ENCODE peak calls at places on chromosomes 11 and 22, in seven cellular contexts. G is HCT116, U is SK-N-SH, Q is H1, B is K562, T is GM12878, H is HepG2. L is an unnamed sample.

GRCh38 chr11:127063191-127063590 is 62.6 kb upstream of the KIRREL3 start:
- DNase-seq in T (no peak), G (no peak), B (no peak), H (no peak), U (no peak), Q (no peak), L (no peak)

GRCh38 chr11:12111482-12112149 is 1.2 kb downstream of the MICAL2 start:
- DNase-seq in G (no peak), Q (no peak), B (no peak), U (no peak), T (no peak), H (no peak), L (no peak)

GRCh38 chr11:76745561-76746207 is 37.5 kb upstream of the TSKU start:
- DNase-seq in H (no peak), B (peak), G (no peak), U (no peak), Q (no peak), T (no peak), L (no peak)

GRCh38 chr11:19311306-19312030 is 70.7 kb upstream of the E2F8 start:
- DNase-seq in U (peak), T (peak), B (peak), G (peak), H (peak), Q (no peak), L (peak)

GRCh38 chr22:24271406-24271760 is 752 bp downstream of the SPECC1L start:
- DNase-seq in B (peak), T (no peak), U (no peak), H (no peak), G (no peak), Q (no peak), L (no peak)

GRCh38 chr11:11842426-11843008 is 745 bp downstream of the USP47 start:
- DNase-seq in Q (no peak), G (peak), B (peak), H (peak), T (peak), U (peak), L (peak)

GRCh38 chr11:66981976-66982578 is 7.0 kb downstream of the C11orf86 start:
- DNase-seq in Q (no peak), T (no peak), U (peak), G (peak), H (peak), B (peak), L (peak)

GRCh38 chr22:20748082-20748481 is 25.8 kb upstream of the SERPIND1 start:
- DNase-seq in G (no peak), T (no peak), H (no peak), Q (no peak), B (no peak), U (no peak), L (no peak)

GRCh38 chr22:22210375-22210774 is 34.2 kb upstream of the VPREB1 start:
- DNase-seq in U (no peak), B (no peak), T (no peak), G (peak), H (no peak), Q (no peak), L (no peak)

GRCh38 chr22:37633693-37634504 is 5.6 kb upstream of the SH3BP1 start:
- DNase-seq in Q (peak), B (peak), G (no peak), T (peak), U (peak), H (peak), L (no peak)

GRCh38 chr11:1568451-1568911 is 3.6 kb downstream of the DUSP8 start:
- DNase-seq in U (peak), T (no peak), H (no peak), B (no peak), Q (no peak), G (no peak), L (no peak)

GRCh38 chr22:20503816-20504215 is 3.6 kb upstream of the MED15 start:
- DNase-seq in Q (no peak), T (no peak), G (no peak), H (no peak), B (no peak), U (no peak), L (no peak)

GRCh38 chr11:10396771-10397170 is 58.3 kb upstream of the AMPD3 start:
- DNase-seq in B (no peak), H (no peak), T (no peak), Q (no peak), G (no peak), U (no peak), L (no peak)

GRCh38 chr11:27938011-27938410 is 169.9 kb downstream of the KIF18A start:
- DNase-seq in U (no peak), T (no peak), G (no peak), H (no peak), B (no peak), Q (no peak), L (no peak)

GRCh38 chr11:43518407-43519165 is 159.9 kb downstream of the TTC17 start:
- DNase-seq in Q (no peak), G (no peak), B (no peak), T (no peak), U (no peak), H (no peak), L (no peak)

GRCh38 chr22:19483481-19484244 is 3.9 kb downstream of the CDC45 start:
- DNase-seq in G (no peak), T (no peak), H (no peak), Q (no peak), U (no peak), B (no peak), L (no peak)

GRCh38 chr11:124179311-124179710 is 3.8 kb upstream of the OR10D3 start:
- DNase-seq in B (no peak), H (no peak), G (no peak), T (no peak), Q (no peak), U (no peak), L (no peak)

GRCh38 chr11:124177344-124177743 is 5.8 kb upstream of the OR10D3 start:
- DNase-seq in B (no peak), U (no peak), Q (no peak), T (no peak), G (no peak), H (no peak), L (no peak)

GRCh38 chr11:124183045-124183444 is at the start of gene OR10D3:
- DNase-seq in H (no peak), Q (no peak), B (no peak), G (no peak), U (no peak), T (no peak), L (no peak)
- TF ChIP-seq JUND in H (no peak), Q (no peak), B (no peak), G (no peak), U (no peak), T (no peak), L (no peak)

GRCh38 chr22:48797731-48798130 is 1029.9 kb downstream of the BRD1 start:
- DNase-seq in Q (no peak), T (no peak), U (no peak), H (no peak), G (no peak), B (no peak), L (no peak)

GRCh38 chr22:48800886-48801607 is 1026.6 kb downstream of the BRD1 start:
- DNase-seq in T (no peak), G (no peak), B (no peak), Q (no peak), U (no peak), H (no peak), L (no peak)

GRCh38 chr22:48798281-48799226 is 1029.1 kb downstream of the BRD1 start:
- DNase-seq in G (no peak), Q (no peak), T (no peak), B (no peak), U (no peak), H (no peak), L (no peak)

GRCh38 chr22:48800036-48800885 is 1027.4 kb downstream of the BRD1 start:
- DNase-seq in Q (no peak), U (no peak), B (no peak), T (no peak), G (no peak), H (no peak), L (no peak)

GRCh38 chr22:48799227-48799970 is 1028.3 kb downstream of the BRD1 start:
- DNase-seq in G (no peak), Q (no peak), T (no peak), B (no peak), U (no peak), H (no peak), L (no peak)
- TF ChIP-seq JUND in G (no peak), Q (no peak), T (no peak), B (no peak), U (no peak), H (no peak), L (no peak)

DNA sequence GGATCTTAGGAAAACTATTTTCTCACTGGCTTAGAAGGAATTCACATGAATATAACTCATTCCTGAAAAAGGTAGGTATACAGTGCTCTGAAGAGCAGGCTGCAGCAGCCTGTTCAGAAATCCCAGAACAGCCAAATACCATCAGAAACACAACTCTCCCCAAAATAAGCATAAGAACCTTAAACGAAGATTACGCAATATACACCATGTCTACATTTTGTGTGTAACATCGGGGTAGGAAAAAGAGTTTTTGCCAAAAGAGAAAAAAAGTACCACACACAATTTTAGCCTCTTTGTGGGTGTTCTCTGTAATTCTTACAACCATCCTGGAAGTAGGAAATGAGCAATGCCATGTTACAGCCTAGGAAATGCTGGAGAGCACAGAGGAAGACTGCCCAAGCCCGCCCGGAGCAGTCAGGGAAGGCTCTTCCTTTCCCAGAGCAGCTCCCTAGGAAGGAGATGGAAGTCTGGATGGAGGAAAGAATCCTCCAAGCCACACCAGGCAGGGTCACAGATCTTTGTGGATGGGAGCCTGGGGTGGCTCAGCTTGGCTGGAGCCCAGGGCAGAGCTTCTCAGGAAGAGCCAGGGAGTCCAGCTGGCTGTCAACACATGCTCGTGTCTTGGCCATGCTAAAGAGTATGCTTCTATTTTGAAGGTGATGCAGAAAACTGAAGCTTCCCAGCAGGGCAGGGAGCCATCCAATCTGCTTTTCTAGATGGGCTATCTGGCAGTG is 49.7 kb upstream of the ARFGAP3 start:
- DNase-seq in T (no peak), U (no peak), H (no peak), G (no peak), B (no peak), Q (no peak), L (no peak)
- TF ChIP-seq JUND in T (no peak), U (no peak), H (no peak), G (no peak), B (no peak), Q (no peak), L (no peak)

DNA sequence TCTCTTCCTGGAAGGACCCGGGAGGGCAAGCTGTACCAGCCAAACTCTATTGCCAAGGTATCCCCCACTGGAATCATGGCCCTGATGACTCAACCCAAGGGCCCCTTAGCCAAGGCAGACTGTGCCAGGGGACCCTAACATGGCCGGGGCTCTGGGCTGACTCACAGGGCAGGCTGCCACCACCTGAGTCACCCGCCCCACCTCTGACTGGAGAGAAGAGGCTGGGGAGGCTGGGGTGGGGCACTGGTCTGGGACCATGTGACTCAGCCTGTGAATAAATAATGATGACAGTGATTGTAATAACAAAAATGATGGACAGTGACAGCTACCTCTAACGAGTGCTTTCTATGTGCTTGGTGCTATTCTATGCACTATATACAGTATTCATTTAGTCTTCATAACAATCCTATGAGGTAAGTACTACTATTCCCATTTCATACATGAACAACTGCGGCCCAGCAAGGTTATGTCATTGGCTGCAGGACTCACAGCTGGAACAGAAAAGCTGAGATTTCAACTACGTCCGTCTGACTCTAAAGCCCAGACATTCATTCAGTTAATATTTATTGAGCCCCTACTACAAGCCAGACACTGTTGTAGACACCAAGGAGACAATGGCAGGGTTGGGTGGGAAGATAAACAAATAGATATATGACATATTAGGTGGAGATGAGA is 84.2 kb downstream of the FBXO7 start:
- DNase-seq in Q (no peak), B (no peak), U (no peak), G (peak), H (no peak), T (no peak), L (no peak)
- TF ChIP-seq JUND in Q (no peak), B (peak), U (peak), G (peak), H (no peak), T (no peak), L (no peak)

DNA sequence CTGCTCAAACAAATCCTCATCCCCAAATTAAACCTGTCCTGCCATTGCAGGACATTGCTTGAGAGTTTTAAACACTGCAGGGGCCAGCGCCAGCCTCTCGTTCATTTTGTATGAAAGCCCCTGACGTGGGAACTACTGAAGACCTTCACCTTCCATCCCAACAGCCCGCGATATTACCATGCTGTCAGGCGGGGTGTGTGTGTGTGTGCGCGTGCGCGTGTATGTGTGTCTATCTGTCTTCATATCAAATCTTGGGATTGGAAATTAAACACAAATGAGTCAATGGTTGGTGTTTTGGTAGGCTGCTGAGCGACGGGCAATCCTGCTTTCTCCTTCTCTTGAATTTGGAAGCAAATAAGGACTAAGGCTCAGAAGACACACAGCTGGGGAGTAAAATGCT is 776.9 kb downstream of the TBC1D22A start:
- DNase-seq in B (no peak), Q (no peak), T (no peak), U (no peak), G (no peak), H (no peak), L (no peak)
- TF ChIP-seq JUND in B (no peak), Q (no peak), T (no peak), U (no peak), G (no peak), H (no peak), L (no peak)

L was measured in T47D.